ENCODE peak calls at places on chromosomes 2 and 18, in ten cellular contexts. I is GM23248, U is HCT116, Q is GM12878, M is body of pancreas, F is transverse colon, H is tibial nerve, G is aorta, O is prostate gland, E is stomach. L is an unnamed sample. For H3K4me1 and H3K9me3, the result is how much of the 10 kb centered on the place peaks cover.

GRCh38 chr18:154151-154550 is 4.2 kb upstream of the USP14 start:
- DNase-seq in I (peak), U (no peak), Q (no peak), M (no peak), F (no peak), H (no peak), G (no peak), O (no peak), E (no peak), L (no peak)

GRCh38 chr18:9722691-9723090 is 14.6 kb downstream of the RAB31 start:
- DNase-seq in I (peak), U (no peak), Q (no peak), M (peak), F (peak), H (no peak), G (no peak), O (peak), E (peak), L (peak)

GRCh38 chr2:229974271-229974670 is 52.0 kb downstream of the FBXO36 start:
- DNase-seq in I (peak), U (no peak), Q (no peak), M (peak), F (no peak), H (peak), G (no peak), O (no peak), E (no peak), L (no peak)

GRCh38 chr2:1658394-1659151 is 85.7 kb downstream of the PXDN start:
- DNase-seq in I (no peak), U (no peak), Q (no peak), M (no peak), F (peak), H (no peak), G (no peak), O (no peak), E (no peak), L (no peak)

GRCh38 chr2:45444991-45445390 is 166.1 kb downstream of the SRBD1 start:
- DNase-seq in I (peak), U (no peak), Q (no peak), M (no peak), F (no peak), H (no peak), G (no peak), O (no peak), E (no peak), L (no peak)

GRCh38 chr2:42089340-42089925 is 41.6 kb downstream of the PKDCC start:
- DNase-seq in I (peak), U (peak), Q (no peak), M (peak), F (peak), H (no peak), G (peak), O (no peak), E (peak), L (peak)

GRCh38 chr18:23689616-23690504 is 607 bp downstream of the LAMA3 start:
- DNase-seq in I (no peak), U (no peak), Q (no peak), M (peak), F (no peak), H (no peak), G (peak), O (no peak), E (peak), L (peak)

GRCh38 chr2:52613064-52613463 is 1154.5 kb upstream of the CHAC2 start:
- DNase-seq in I (no peak), U (no peak), Q (no peak), M (no peak), F (no peak), H (no peak), G (no peak), O (no peak), E (no peak), L (no peak)

GRCh38 chr2:20190862-20191713 is 33.8 kb downstream of the SDC1 start:
- DNase-seq in I (no peak), U (no peak), Q (no peak), M (peak), F (peak), H (no peak), G (no peak), O (no peak), E (peak), L (no peak)

GRCh38 chr2:157821519-157822131 is 54.5 kb downstream of the ACVR1 start:
- DNase-seq in I (no peak), U (no peak), Q (no peak), M (no peak), F (no peak), H (no peak), G (no peak), O (no peak), E (no peak), L (no peak)
- H3K4me3 ChIP-seq in I (no peak), U (no peak), Q (no peak), M (no peak), F (no peak), H (no peak), G (no peak), O (no peak), E (no peak), L (no peak)

GRCh38 chr2:46913471-46914381 is 1.9 kb downstream of the MCFD2 start:
- DNase-seq in I (peak), U (peak), Q (no peak), M (peak), F (peak), H (no peak), G (no peak), O (no peak), E (peak), L (no peak)

GRCh38 chr2:46914578-46915230 is 902 bp downstream of the MCFD2 start:
- DNase-seq in I (no peak), U (no peak), Q (no peak), M (no peak), F (no peak), H (no peak), G (no peak), O (no peak), E (no peak), L (no peak)

GRCh38 chr2:46909153-46909552 is 6.5 kb downstream of the MCFD2 start:
- DNase-seq in I (no peak), U (no peak), Q (no peak), M (no peak), F (no peak), H (no peak), G (no peak), O (no peak), E (no peak), L (no peak)

GRCh38 chr2:46915281-46915810 is at the start of gene MCFD2:
- DNase-seq in I (peak), U (no peak), Q (no peak), M (peak), F (peak), H (peak), G (peak), O (peak), E (peak), L (no peak)

DNA sequence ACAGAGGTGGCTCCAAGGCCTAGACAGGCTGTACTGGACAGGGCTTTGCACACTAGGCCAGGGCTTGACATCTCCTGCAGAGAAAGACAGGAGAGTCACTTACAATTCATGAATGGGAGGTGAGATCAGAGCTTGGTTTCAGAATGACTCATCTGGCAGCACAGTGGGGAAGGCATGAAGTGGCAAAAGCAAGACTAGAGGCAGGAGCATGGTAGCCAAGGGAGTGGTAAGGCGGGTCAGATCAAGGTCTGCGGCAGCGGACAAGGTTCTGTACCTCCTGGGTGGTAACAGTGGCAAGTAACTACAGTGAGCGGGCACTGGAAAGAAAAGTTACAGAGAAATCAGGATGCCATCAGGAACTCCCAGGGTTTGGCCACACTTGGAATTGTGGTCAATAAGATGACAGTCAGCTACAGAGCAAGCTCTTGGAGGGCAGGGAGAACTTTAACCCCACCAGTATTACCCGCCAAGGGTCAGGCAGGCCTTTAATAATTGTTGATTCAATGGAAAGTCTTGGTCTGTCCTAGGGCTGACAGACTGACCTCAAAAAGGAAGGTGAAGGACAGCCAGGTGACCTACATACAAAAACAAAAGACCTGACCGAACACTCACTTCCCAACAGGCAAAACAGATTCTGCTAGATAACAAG is 5.7 kb downstream of the MCFD2 start:
- DNase-seq in I (peak), U (peak), Q (peak), M (no peak), F (peak), H (no peak), G (no peak), O (no peak), E (peak), L (no peak)
- H3K4me1 ChIP-seq in I (under half), U (under half), Q (under half), M (half or more), F (under half), H (under half), G (under half), O (under half), E (under half), L (under half)

GRCh38 chr18:67265464-67266245 is 250.9 kb downstream of the DSEL start:
- DNase-seq in I (peak), U (no peak), Q (no peak), M (no peak), F (no peak), H (no peak), G (no peak), O (no peak), E (no peak), L (no peak)

GRCh38 chr18:67260841-67261240 is 255.7 kb downstream of the DSEL start:
- DNase-seq in I (peak), U (no peak), Q (no peak), M (no peak), F (no peak), H (no peak), G (no peak), O (no peak), E (no peak), L (no peak)

GRCh38 chr18:67266246-67266570 is 250.3 kb downstream of the DSEL start:
- DNase-seq in I (no peak), U (no peak), Q (no peak), M (no peak), F (no peak), H (no peak), G (no peak), O (no peak), E (no peak), L (no peak)

GRCh38 chr18:67266591-67267237 is 249.8 kb downstream of the DSEL start:
- DNase-seq in I (peak), U (no peak), Q (no peak), M (no peak), F (no peak), H (no peak), G (no peak), O (no peak), E (no peak), L (no peak)

GRCh38 chr18:67261931-67262552 is 254.5 kb downstream of the DSEL start:
- DNase-seq in I (no peak), U (no peak), Q (no peak), M (no peak), F (no peak), H (no peak), G (no peak), O (no peak), E (no peak), L (no peak)
- H3K9me3 ChIP-seq in I (under half), U (under half), Q (under half), M (under half), F (under half), H (under half), G (under half), O (under half), E (under half), L (under half)

DNA sequence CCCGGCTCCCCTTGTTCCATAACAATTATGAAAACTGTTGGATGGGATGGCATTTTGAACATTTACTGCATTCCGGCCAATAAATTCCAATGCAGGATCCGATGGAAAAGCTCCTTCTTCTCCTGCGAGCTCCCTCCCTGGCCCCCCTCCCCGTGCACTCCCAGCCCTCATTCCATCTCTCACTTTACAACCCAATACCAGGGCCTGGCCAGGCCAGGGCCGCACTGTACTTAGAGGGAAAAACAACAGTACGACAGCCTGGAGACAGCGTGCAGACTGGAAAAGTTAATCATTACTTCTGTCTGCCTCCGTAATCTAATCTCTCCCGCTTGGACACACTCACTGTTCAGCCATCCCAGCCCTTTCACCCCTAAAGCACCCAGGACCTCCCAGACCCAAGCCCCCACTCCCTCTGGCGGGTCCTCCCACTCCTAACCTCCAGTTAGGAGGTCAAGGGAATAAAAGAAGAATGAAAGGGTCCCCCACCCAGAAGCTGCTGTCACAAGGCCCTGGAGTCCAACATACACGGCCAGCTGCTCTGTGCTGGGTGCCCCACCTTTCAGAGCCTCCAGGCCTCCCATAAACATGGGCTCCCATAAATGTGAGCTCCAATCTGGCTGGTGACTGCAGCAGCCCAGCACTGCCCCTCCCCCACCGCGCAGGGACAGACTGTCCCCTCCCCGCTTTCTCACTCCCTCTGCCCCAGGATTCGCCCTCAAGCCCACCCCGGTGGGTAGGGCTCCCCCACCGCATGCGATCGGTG is 20.6 kb downstream of the SMAD7 start:
- DNase-seq in I (peak), U (no peak), Q (no peak), M (peak), F (peak), H (peak), G (no peak), O (no peak), E (peak), L (peak)
- H3K4me3 ChIP-seq in I (peak), U (no peak), Q (no peak), M (no peak), F (no peak), H (no peak), G (no peak), O (no peak), E (no peak), L (no peak)

GRCh38 chr2:134621939-134622705 is 96.7 kb downstream of the TMEM163 start:
- DNase-seq in I (no peak), U (no peak), Q (no peak), M (no peak), F (no peak), H (no peak), G (no peak), O (no peak), E (no peak), L (no peak)

GRCh38 chr2:134619250-134619649 is 99.5 kb downstream of the TMEM163 start:
- DNase-seq in I (no peak), U (no peak), Q (no peak), M (no peak), F (no peak), H (no peak), G (no peak), O (no peak), E (no peak), L (no peak)

GRCh38 chr2:134625311-134625710 is 93.5 kb downstream of the TMEM163 start:
- DNase-seq in I (no peak), U (no peak), Q (no peak), M (no peak), F (no peak), H (no peak), G (no peak), O (no peak), E (no peak), L (no peak)

GRCh38 chr2:134623046-134623445 is 95.8 kb downstream of the TMEM163 start:
- DNase-seq in I (no peak), U (no peak), Q (peak), M (no peak), F (no peak), H (no peak), G (no peak), O (no peak), E (no peak), L (no peak)

DNA sequence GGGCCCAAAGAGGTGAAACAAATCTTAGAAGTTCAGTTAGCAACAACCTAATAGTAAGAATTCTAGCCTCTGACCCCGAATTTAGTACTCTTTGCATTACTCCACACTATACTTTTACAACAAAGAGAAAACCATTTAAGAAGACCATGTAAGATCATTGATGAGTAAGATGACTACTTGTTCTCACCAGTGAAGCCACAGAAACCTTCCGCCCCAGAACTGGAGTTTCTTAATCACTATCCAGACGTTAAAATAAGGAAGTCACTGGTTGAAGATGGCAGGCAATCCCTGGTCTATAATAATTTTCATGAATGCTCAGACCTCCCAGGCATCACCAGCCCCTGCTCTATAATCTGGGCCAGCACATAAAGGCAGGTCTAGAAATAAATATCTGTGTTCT is 95.0 kb downstream of the TMEM163 start:
- DNase-seq in I (no peak), U (no peak), Q (peak), M (no peak), F (no peak), H (no peak), G (no peak), O (no peak), E (no peak), L (peak)
- H3K4me1 ChIP-seq in I (under half), U (under half), Q (under half), M (under half), F (under half), H (under half), G (under half), O (under half), E (under half), L (under half)

GRCh38 chr18:70998490-70998889 is 709.6 kb downstream of the SOCS6 start:
- DNase-seq in I (no peak), U (no peak), Q (no peak), M (no peak), F (no peak), H (no peak), G (no peak), O (no peak), E (no peak), L (no peak)
- H3K9me3 ChIP-seq in I (under half), U (under half), Q (under half), M (under half), F (under half), H (under half), G (under half), O (under half), E (under half), L (under half)